ENCODE peak calls at places on chromosome 17, in six cellular contexts. One of them, this sample, is unnamed.

GRCh38 chr17:43411820-43412529 is 13.2 kb downstream of the ARL4D start:
- DNase-seq in NCI-H1417: peak
- DNase-seq in left cardiac atrium: no peak
- DNase-seq in iris pigment epithelial cell: no peak
- DNase-seq in adipocyte: no peak
- DNase-seq in activated CD8-positive, alpha-beta T cell treated with anti-CD3 and anti-CD28 coated beads for 36 hours: no peak
- DNase-seq in this sample: no peak

GRCh38 chr17:73657473-73658116 is 13.3 kb upstream of the SDK2 start:
- DNase-seq in NCI-H1417: no peak
- DNase-seq in left cardiac atrium: peak
- DNase-seq in iris pigment epithelial cell: peak
- DNase-seq in adipocyte: no peak
- DNase-seq in activated CD8-positive, alpha-beta T cell treated with anti-CD3 and anti-CD28 coated beads for 36 hours: peak
- DNase-seq in this sample: no peak

GRCh38 chr17:18980682-18981384 is 23.7 kb downstream of the FAM83G start:
- DNase-seq in NCI-H1417: no peak
- DNase-seq in left cardiac atrium: no peak
- DNase-seq in iris pigment epithelial cell: peak
- DNase-seq in adipocyte: no peak
- DNase-seq in activated CD8-positive, alpha-beta T cell treated with anti-CD3 and anti-CD28 coated beads for 36 hours: no peak
- DNase-seq in this sample: no peak

GRCh38 chr17:80252871-80253270 is 7.8 kb upstream of the RNF213 start:
- DNase-seq in NCI-H1417: peak
- DNase-seq in left cardiac atrium: no peak
- DNase-seq in iris pigment epithelial cell: peak
- DNase-seq in adipocyte: no peak
- DNase-seq in activated CD8-positive, alpha-beta T cell treated with anti-CD3 and anti-CD28 coated beads for 36 hours: peak
- DNase-seq in this sample: peak

GRCh38 chr17:37177234-37177633 is 198.6 kb upstream of the C17orf78 start:
- DNase-seq in NCI-H1417: peak
- DNase-seq in left cardiac atrium: no peak
- DNase-seq in iris pigment epithelial cell: no peak
- DNase-seq in adipocyte: peak
- DNase-seq in activated CD8-positive, alpha-beta T cell treated with anti-CD3 and anti-CD28 coated beads for 36 hours: no peak
- DNase-seq in this sample: no peak

GRCh38 chr17:50840311-50840851 is 5.0 kb downstream of the WFIKKN2 start:
- DNase-seq in NCI-H1417: no peak
- DNase-seq in left cardiac atrium: no peak
- DNase-seq in iris pigment epithelial cell: no peak
- DNase-seq in adipocyte: no peak
- DNase-seq in activated CD8-positive, alpha-beta T cell treated with anti-CD3 and anti-CD28 coated beads for 36 hours: no peak
- DNase-seq in this sample: no peak

GRCh38 chr17:28871056-28871579 is 16.3 kb downstream of the ERAL1 start:
- DNase-seq in NCI-H1417: no peak
- DNase-seq in left cardiac atrium: no peak
- DNase-seq in iris pigment epithelial cell: peak
- DNase-seq in adipocyte: no peak
- DNase-seq in activated CD8-positive, alpha-beta T cell treated with anti-CD3 and anti-CD28 coated beads for 36 hours: peak
- DNase-seq in this sample: no peak

GRCh38 chr17:50209472-50210248 is 8.2 kb upstream of the COL1A1 start:
- DNase-seq in NCI-H1417: no peak
- DNase-seq in left cardiac atrium: peak
- DNase-seq in iris pigment epithelial cell: peak
- DNase-seq in adipocyte: peak
- DNase-seq in activated CD8-positive, alpha-beta T cell treated with anti-CD3 and anti-CD28 coated beads for 36 hours: no peak
- DNase-seq in this sample: no peak

GRCh38 chr17:20304961-20305360 is 162.4 kb downstream of the LGALS9B start:
- DNase-seq in NCI-H1417: no peak
- DNase-seq in left cardiac atrium: no peak
- DNase-seq in iris pigment epithelial cell: no peak
- DNase-seq in adipocyte: no peak
- DNase-seq in activated CD8-positive, alpha-beta T cell treated with anti-CD3 and anti-CD28 coated beads for 36 hours: no peak
- DNase-seq in this sample: no peak

GRCh38 chr17:2405247-2405926 is 4.5 kb upstream of the MNT start:
- DNase-seq in NCI-H1417: no peak
- DNase-seq in left cardiac atrium: no peak
- DNase-seq in iris pigment epithelial cell: peak
- DNase-seq in adipocyte: peak
- DNase-seq in activated CD8-positive, alpha-beta T cell treated with anti-CD3 and anti-CD28 coated beads for 36 hours: no peak
- DNase-seq in this sample: no peak

GRCh38 chr17:73725794-73726193 is 81.5 kb upstream of the SDK2 start:
- DNase-seq in NCI-H1417: no peak
- DNase-seq in left cardiac atrium: no peak
- DNase-seq in iris pigment epithelial cell: no peak
- DNase-seq in adipocyte: no peak
- DNase-seq in activated CD8-positive, alpha-beta T cell treated with anti-CD3 and anti-CD28 coated beads for 36 hours: no peak
- DNase-seq in this sample: no peak

GRCh38 chr17:77609553-77610517 is 348.7 kb upstream of the TNRC6C start:
- DNase-seq in NCI-H1417: no peak
- DNase-seq in left cardiac atrium: no peak
- DNase-seq in iris pigment epithelial cell: peak
- DNase-seq in adipocyte: no peak
- DNase-seq in activated CD8-positive, alpha-beta T cell treated with anti-CD3 and anti-CD28 coated beads for 36 hours: peak
- DNase-seq in this sample: peak

GRCh38 chr17:34095101-34095500 is 160.0 kb upstream of the CCL2 start:
- DNase-seq in NCI-H1417: no peak
- DNase-seq in left cardiac atrium: no peak
- DNase-seq in iris pigment epithelial cell: no peak
- DNase-seq in adipocyte: no peak
- DNase-seq in activated CD8-positive, alpha-beta T cell treated with anti-CD3 and anti-CD28 coated beads for 36 hours: no peak
- DNase-seq in this sample: no peak

GRCh38 chr17:75639771-75640555 is 6.7 kb downstream of the SMIM5 start:
- DNase-seq in NCI-H1417: peak
- DNase-seq in left cardiac atrium: no peak
- DNase-seq in iris pigment epithelial cell: no peak
- DNase-seq in adipocyte: no peak
- DNase-seq in activated CD8-positive, alpha-beta T cell treated with anti-CD3 and anti-CD28 coated beads for 36 hours: no peak
- DNase-seq in this sample: no peak

GRCh38 chr17:39679521-39680192 is 8.2 kb downstream of the PGAP3 start:
- DNase-seq in NCI-H1417: no peak
- DNase-seq in left cardiac atrium: no peak
- DNase-seq in iris pigment epithelial cell: no peak
- DNase-seq in adipocyte: no peak
- DNase-seq in activated CD8-positive, alpha-beta T cell treated with anti-CD3 and anti-CD28 coated beads for 36 hours: peak
- DNase-seq in this sample: no peak

GRCh38 chr17:60079401-60079861 is 710 bp upstream of the HEATR6 start:
- DNase-seq in NCI-H1417: peak
- DNase-seq in left cardiac atrium: no peak
- DNase-seq in iris pigment epithelial cell: no peak
- DNase-seq in adipocyte: peak
- DNase-seq in activated CD8-positive, alpha-beta T cell treated with anti-CD3 and anti-CD28 coated beads for 36 hours: no peak
- DNase-seq in this sample: no peak

GRCh38 chr17:64499805-64500486 is 3.1 kb upstream of the POLG2 start:
- DNase-seq in NCI-H1417: peak
- DNase-seq in left cardiac atrium: no peak
- DNase-seq in iris pigment epithelial cell: peak
- DNase-seq in adipocyte: peak
- DNase-seq in activated CD8-positive, alpha-beta T cell treated with anti-CD3 and anti-CD28 coated beads for 36 hours: no peak
- DNase-seq in this sample: no peak

GRCh38 chr17:41718287-41718645 is 6.1 kb downstream of the GAST start:
- DNase-seq in NCI-H1417: no peak
- DNase-seq in left cardiac atrium: no peak
- DNase-seq in iris pigment epithelial cell: no peak
- DNase-seq in adipocyte: no peak
- DNase-seq in activated CD8-positive, alpha-beta T cell treated with anti-CD3 and anti-CD28 coated beads for 36 hours: no peak
- DNase-seq in this sample: no peak

GRCh38 chr17:68581863-68582645 is 19.1 kb downstream of the FAM20A start:
- DNase-seq in NCI-H1417: no peak
- DNase-seq in left cardiac atrium: no peak
- DNase-seq in iris pigment epithelial cell: no peak
- DNase-seq in adipocyte: no peak
- DNase-seq in activated CD8-positive, alpha-beta T cell treated with anti-CD3 and anti-CD28 coated beads for 36 hours: no peak
- DNase-seq in this sample: no peak

GRCh38 chr17:35423761-35424160 is 8.5 kb downstream of the SLFN12 start:
- DNase-seq in NCI-H1417: no peak
- DNase-seq in left cardiac atrium: no peak
- DNase-seq in iris pigment epithelial cell: peak
- DNase-seq in adipocyte: no peak
- DNase-seq in activated CD8-positive, alpha-beta T cell treated with anti-CD3 and anti-CD28 coated beads for 36 hours: no peak
- DNase-seq in this sample: no peak

GRCh38 chr17:6043405-6043804 is 26.8 kb upstream of the WSCD1 start:
- DNase-seq in NCI-H1417: no peak
- DNase-seq in left cardiac atrium: no peak
- DNase-seq in iris pigment epithelial cell: no peak
- DNase-seq in adipocyte: no peak
- DNase-seq in activated CD8-positive, alpha-beta T cell treated with anti-CD3 and anti-CD28 coated beads for 36 hours: no peak
- DNase-seq in this sample: no peak